ENCODE peak calls at places on chromosomes 2 and 18, in nine cellular contexts. I is fibroblast of villous mesenchyme; H is nucleus accumbens; C is Ammon's horn; F is stimulated activated CD4-positive, alpha-beta T cell treated with anti-CD3 and anti-CD28 coated beads, Interleukin-2, amount 100 ng/mL, for 24 hours; K is ACHN; N is left kidney; E is LoVo; M is sciatic nerve. S is an unnamed sample.

GRCh38 chr2:241432824-241433448 is 75.4 kb downstream of the STK25 start:
- DNase-seq in I (no peak), H (no peak), C (no peak), F (no peak), K (no peak), N (no peak), E (no peak), M (no peak), S (no peak)

GRCh38 chr18:3712485-3712884 is 262.5 kb downstream of the TGIF1 start:
- DNase-seq in I (no peak), H (no peak), C (no peak), F (no peak), K (no peak), N (no peak), E (no peak), M (no peak), S (no peak)

GRCh38 chr2:66539452-66539851 is 104.5 kb downstream of the MEIS1 start:
- DNase-seq in I (peak), H (no peak), C (no peak), F (no peak), K (no peak), N (no peak), E (no peak), M (no peak), S (no peak)

GRCh38 chr18:64679121-64679520 is 530.2 kb upstream of the LINC00305 start:
- DNase-seq in I (no peak), H (no peak), C (no peak), F (no peak), K (no peak), N (no peak), E (no peak), M (no peak), S (no peak)

GRCh38 chr2:176892818-176893217 is 319.8 kb upstream of the HNRNPA3 start:
- DNase-seq in I (no peak), H (no peak), C (no peak), F (no peak), K (no peak), N (no peak), E (no peak), M (no peak), S (no peak)

GRCh38 chr2:45459860-45460259 is 151.2 kb downstream of the SRBD1 start:
- DNase-seq in I (no peak), H (no peak), C (no peak), F (peak), K (no peak), N (no peak), E (peak), M (no peak), S (no peak)

GRCh38 chr18:75016025-75016717 is 192.8 kb downstream of the PTGR3 start:
- DNase-seq in I (no peak), H (no peak), C (no peak), F (no peak), K (no peak), N (no peak), E (no peak), M (no peak), S (no peak)

GRCh38 chr2:200578778-200579177 is 7.0 kb upstream of the AOX1 start:
- DNase-seq in I (peak), H (no peak), C (no peak), F (no peak), K (peak), N (peak), E (peak), M (no peak), S (no peak)